ENCODE peak calls at places on chromosomes 11 and 22, in five cellular contexts. One of them, this sample, is unnamed.

GRCh38 chr11:108654994-108655631 is 9.8 kb upstream of the DDX10 start:
- DNase-seq in psoas muscle: no peak
- DNase-seq in fibroblast of pulmonary artery: peak
- DNase-seq in lower lobe of right lung: no peak
- DNase-seq in thoracic aorta: no peak
- DNase-seq in this sample: peak

GRCh38 chr11:10164621-10165020 is 129.4 kb downstream of the SBF2 start:
- DNase-seq in psoas muscle: no peak
- DNase-seq in fibroblast of pulmonary artery: no peak
- DNase-seq in lower lobe of right lung: no peak
- DNase-seq in thoracic aorta: no peak
- DNase-seq in this sample: no peak

GRCh38 chr22:30556388-30556787 is 9.8 kb upstream of the SEC14L6 start:
- DNase-seq in psoas muscle: no peak
- DNase-seq in fibroblast of pulmonary artery: no peak
- DNase-seq in lower lobe of right lung: no peak
- DNase-seq in thoracic aorta: no peak
- DNase-seq in this sample: no peak

GRCh38 chr11:119166368-119167076 is 2.0 kb upstream of the NLRX1 start:
- DNase-seq in psoas muscle: peak
- DNase-seq in fibroblast of pulmonary artery: peak
- DNase-seq in lower lobe of right lung: peak
- DNase-seq in thoracic aorta: no peak
- DNase-seq in this sample: peak

GRCh38 chr11:92707665-92708064 is 261.8 kb upstream of the MTNR1B start:
- DNase-seq in psoas muscle: no peak
- DNase-seq in fibroblast of pulmonary artery: no peak
- DNase-seq in lower lobe of right lung: no peak
- DNase-seq in thoracic aorta: no peak
- DNase-seq in this sample: no peak

GRCh38 chr11:27229511-27230174 is 133.4 kb downstream of the CCDC34 start:
- DNase-seq in psoas muscle: no peak
- DNase-seq in fibroblast of pulmonary artery: no peak
- DNase-seq in lower lobe of right lung: no peak
- DNase-seq in thoracic aorta: no peak
- DNase-seq in this sample: no peak

GRCh38 chr22:32996276-32996675 is 61.9 kb downstream of the SYN3 start:
- DNase-seq in psoas muscle: no peak
- DNase-seq in fibroblast of pulmonary artery: no peak
- DNase-seq in lower lobe of right lung: no peak
- DNase-seq in thoracic aorta: no peak
- DNase-seq in this sample: no peak

GRCh38 chr11:19232910-19233503 is 7.7 kb downstream of the E2F8 start:
- DNase-seq in psoas muscle: no peak
- DNase-seq in fibroblast of pulmonary artery: peak
- DNase-seq in lower lobe of right lung: no peak
- DNase-seq in thoracic aorta: no peak
- DNase-seq in this sample: peak

GRCh38 chr11:61080526-61080925 is 21.8 kb upstream of the CD5 start:
- DNase-seq in psoas muscle: no peak
- DNase-seq in fibroblast of pulmonary artery: no peak
- DNase-seq in lower lobe of right lung: no peak
- DNase-seq in thoracic aorta: no peak
- DNase-seq in this sample: no peak

GRCh38 chr22:37284126-37284806 is 2.0 kb downstream of the CYTH4 start:
- DNase-seq in psoas muscle: no peak
- DNase-seq in fibroblast of pulmonary artery: no peak
- DNase-seq in lower lobe of right lung: no peak
- DNase-seq in thoracic aorta: no peak
- DNase-seq in this sample: no peak

GRCh38 chr22:37281646-37282384 is 493 bp upstream of the CYTH4 start:
- DNase-seq in psoas muscle: no peak
- DNase-seq in fibroblast of pulmonary artery: no peak
- DNase-seq in lower lobe of right lung: no peak
- DNase-seq in thoracic aorta: no peak
- DNase-seq in this sample: no peak

GRCh38 chr22:37282385-37282677 is at the start of gene CYTH4:
- DNase-seq in psoas muscle: peak
- DNase-seq in fibroblast of pulmonary artery: no peak
- DNase-seq in lower lobe of right lung: peak
- DNase-seq in thoracic aorta: no peak
- DNase-seq in this sample: no peak

GRCh38 chr22:37284807-37285355 is 2.6 kb downstream of the CYTH4 start:
- DNase-seq in psoas muscle: peak
- DNase-seq in fibroblast of pulmonary artery: no peak
- DNase-seq in lower lobe of right lung: peak
- DNase-seq in thoracic aorta: no peak
- DNase-seq in this sample: no peak

DNA sequence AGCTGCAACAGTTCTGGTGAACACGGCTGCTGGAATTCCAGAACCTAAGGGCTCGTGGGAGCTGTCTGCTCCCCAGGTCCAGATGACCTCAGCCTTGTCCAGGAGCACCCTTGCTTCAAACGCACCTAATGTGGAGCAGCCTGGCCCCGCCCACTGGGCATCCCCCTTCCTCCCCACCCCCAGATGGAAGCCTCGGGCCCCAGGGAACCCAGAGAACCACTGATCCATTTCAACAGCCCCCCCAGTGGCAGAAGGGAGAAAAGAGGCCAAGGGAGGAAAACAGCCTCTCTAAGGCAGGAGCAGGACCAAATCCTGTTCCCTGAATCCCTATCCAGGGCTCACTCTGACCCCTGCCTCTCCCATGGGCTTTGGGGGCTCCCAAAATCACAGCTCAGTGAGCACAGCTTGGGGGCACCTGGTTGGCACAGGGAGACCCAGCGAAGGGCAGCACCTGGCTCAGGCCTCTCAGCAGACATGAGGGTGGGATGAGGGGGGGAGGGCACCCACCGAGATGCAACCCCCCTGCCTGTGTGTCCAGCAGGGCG is 1.2 kb downstream of the CYTH4 start:
- DNase-seq in psoas muscle: no peak
- DNase-seq in fibroblast of pulmonary artery: no peak
- DNase-seq in lower lobe of right lung: no peak
- DNase-seq in thoracic aorta: no peak
- DNase-seq in this sample: no peak
- H3K4me3 ChIP-seq in psoas muscle: peak
- H3K4me3 ChIP-seq in fibroblast of pulmonary artery: no peak
- H3K4me3 ChIP-seq in lower lobe of right lung: peak
- H3K4me3 ChIP-seq in thoracic aorta: peak
- H3K4me3 ChIP-seq in this sample: no peak

GRCh38 chr11:70851308-70851707 is 401.1 kb downstream of the SHANK2 start:
- DNase-seq in psoas muscle: no peak
- DNase-seq in fibroblast of pulmonary artery: no peak
- DNase-seq in lower lobe of right lung: no peak
- DNase-seq in thoracic aorta: no peak
- DNase-seq in this sample: no peak
- H3K4me3 ChIP-seq in psoas muscle: no peak
- H3K4me3 ChIP-seq in fibroblast of pulmonary artery: no peak
- H3K4me3 ChIP-seq in lower lobe of right lung: no peak
- H3K4me3 ChIP-seq in thoracic aorta: no peak
- H3K4me3 ChIP-seq in this sample: no peak

DNA sequence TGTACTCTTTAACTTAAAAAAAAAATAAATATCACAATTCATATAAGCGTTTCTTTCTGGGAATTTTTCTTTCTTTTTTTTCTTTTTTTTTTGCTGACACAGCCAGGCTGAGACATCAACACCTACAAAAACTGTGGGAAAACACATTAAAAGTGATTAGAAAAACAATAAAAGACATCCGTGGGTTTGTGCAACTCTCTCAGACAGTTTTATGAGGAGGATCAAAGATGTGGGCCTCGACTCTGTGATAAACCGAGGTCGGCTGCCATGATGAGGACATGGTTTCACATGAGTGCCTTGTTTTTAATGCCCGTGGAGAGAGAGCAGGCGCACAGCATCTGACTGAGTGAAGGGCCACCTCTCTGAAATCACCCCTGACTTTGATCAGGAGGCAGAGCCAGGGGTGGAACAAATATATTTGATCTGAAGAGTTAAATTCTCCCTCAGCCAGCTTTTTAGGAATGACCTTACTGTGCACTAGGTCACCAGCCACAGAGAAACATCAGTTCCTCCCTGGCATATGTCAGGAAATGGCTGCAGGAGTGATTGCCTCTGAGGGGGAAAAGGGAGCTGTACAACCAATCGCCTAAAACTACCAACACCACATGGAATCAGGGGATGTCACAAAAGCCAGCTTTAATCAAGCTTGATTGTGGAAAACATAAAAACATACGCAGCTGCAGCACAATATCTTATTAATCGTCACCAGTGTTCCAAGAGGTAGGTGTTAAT is 164.8 kb downstream of the MAML2 start:
- DNase-seq in psoas muscle: no peak
- DNase-seq in fibroblast of pulmonary artery: no peak
- DNase-seq in lower lobe of right lung: no peak
- DNase-seq in thoracic aorta: no peak
- DNase-seq in this sample: no peak
- H3K4me3 ChIP-seq in psoas muscle: no peak
- H3K4me3 ChIP-seq in fibroblast of pulmonary artery: no peak
- H3K4me3 ChIP-seq in lower lobe of right lung: no peak
- H3K4me3 ChIP-seq in thoracic aorta: no peak
- H3K4me3 ChIP-seq in this sample: no peak

DNA sequence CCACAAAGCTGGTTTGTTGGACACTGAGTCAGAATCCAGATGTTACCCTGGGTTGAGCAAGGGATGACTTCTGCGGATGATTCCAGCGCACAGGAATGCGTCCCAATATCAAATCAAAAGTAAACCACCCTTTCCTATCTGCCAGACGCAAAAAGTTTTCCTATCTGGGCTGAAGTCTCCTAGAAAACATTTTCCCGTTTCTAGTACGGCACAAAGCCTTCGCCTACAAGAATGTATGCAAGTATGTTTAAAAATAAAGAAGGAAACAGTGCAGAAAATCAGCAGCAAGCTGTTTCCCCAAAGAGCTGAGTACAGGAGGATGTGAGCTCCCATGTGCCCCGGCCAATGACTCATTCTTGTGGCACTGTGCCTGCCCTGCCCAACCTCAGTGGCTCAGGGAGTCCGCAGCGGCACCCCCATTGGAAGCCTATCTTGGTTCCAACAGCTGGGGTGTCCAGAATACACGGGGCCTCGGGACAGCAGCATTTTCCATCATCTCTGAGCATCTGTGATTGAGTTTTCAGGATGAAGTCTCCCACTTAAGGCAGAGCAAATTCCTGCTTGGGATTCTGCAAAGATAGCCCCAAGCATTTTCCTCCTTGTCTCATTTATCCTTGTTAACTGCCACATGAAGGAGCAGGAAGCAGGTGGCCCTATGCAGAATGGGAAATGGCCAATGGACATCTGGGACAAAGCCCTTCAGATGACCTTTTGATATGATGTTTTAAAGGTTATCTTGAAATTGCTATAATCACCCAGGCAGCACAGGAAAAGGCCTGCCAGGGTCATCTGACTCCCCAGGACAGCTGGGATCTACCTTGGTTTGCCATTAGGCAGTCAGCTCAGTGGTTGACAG is 17.5 kb downstream of the KCNJ5 start:
- DNase-seq in psoas muscle: peak
- DNase-seq in fibroblast of pulmonary artery: peak
- DNase-seq in lower lobe of right lung: peak
- DNase-seq in thoracic aorta: peak
- DNase-seq in this sample: peak
- H3K4me3 ChIP-seq in psoas muscle: no peak
- H3K4me3 ChIP-seq in fibroblast of pulmonary artery: peak
- H3K4me3 ChIP-seq in lower lobe of right lung: no peak
- H3K4me3 ChIP-seq in thoracic aorta: peak
- H3K4me3 ChIP-seq in this sample: no peak

GRCh38 chr22:45045219-45045618 is 35.4 kb upstream of the PHF21B start:
- DNase-seq in psoas muscle: no peak
- DNase-seq in fibroblast of pulmonary artery: no peak
- DNase-seq in lower lobe of right lung: no peak
- DNase-seq in thoracic aorta: no peak
- DNase-seq in this sample: no peak
- H3K4me3 ChIP-seq in psoas muscle: no peak
- H3K4me3 ChIP-seq in fibroblast of pulmonary artery: no peak
- H3K4me3 ChIP-seq in lower lobe of right lung: no peak
- H3K4me3 ChIP-seq in thoracic aorta: no peak
- H3K4me3 ChIP-seq in this sample: no peak

DNA sequence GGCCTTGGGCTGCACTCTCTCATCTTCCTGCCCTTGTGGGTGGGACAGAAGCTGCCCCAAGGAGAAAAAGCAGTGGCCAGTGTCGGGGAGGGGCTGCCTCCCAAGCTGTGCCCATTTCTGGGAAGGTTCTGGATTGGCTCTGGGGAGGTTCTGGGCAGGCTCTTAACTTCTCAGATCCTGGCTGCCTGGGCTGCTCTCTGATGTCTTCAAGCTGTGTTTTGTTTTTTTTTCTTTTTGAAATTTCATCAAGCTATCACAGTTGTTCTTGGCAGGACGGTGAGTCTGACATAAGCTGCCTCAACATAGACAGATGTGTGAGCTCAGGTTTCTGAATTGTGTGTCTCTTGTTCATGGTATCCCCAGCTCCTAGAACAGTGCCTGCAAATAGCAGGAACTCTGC is 1032.0 kb downstream of the BRD1 start:
- DNase-seq in psoas muscle: no peak
- DNase-seq in fibroblast of pulmonary artery: no peak
- DNase-seq in lower lobe of right lung: no peak
- DNase-seq in thoracic aorta: no peak
- DNase-seq in this sample: peak
- H3K4me3 ChIP-seq in psoas muscle: no peak
- H3K4me3 ChIP-seq in fibroblast of pulmonary artery: no peak
- H3K4me3 ChIP-seq in lower lobe of right lung: no peak
- H3K4me3 ChIP-seq in thoracic aorta: no peak
- H3K4me3 ChIP-seq in this sample: no peak

GRCh38 chr11:6681505-6681904 is 1.6 kb downstream of the MRPL17 start:
- DNase-seq in psoas muscle: no peak
- DNase-seq in fibroblast of pulmonary artery: no peak
- DNase-seq in lower lobe of right lung: no peak
- DNase-seq in thoracic aorta: no peak
- DNase-seq in this sample: no peak
- H3K4me3 ChIP-seq in psoas muscle: peak
- H3K4me3 ChIP-seq in fibroblast of pulmonary artery: peak
- H3K4me3 ChIP-seq in lower lobe of right lung: no peak
- H3K4me3 ChIP-seq in thoracic aorta: no peak
- H3K4me3 ChIP-seq in this sample: peak